ENCODE peak calls at places on chromosomes 2 and 18, in six cellular contexts. E is psoas muscle; H is MM.1S; O is CD8-positive, alpha-beta memory T cell; N is colonic mucosa; W is HAP-1. L is an unnamed sample.

GRCh38 chr2:64063924-64064331 is 44.7 kb upstream of the VPS54 start:
- DNase-seq in W (peak; percentile 52), E (no peak), N (peak; percentile 52), H (no peak), O (no peak), L (peak; percentile 92)

GRCh38 chr18:24616638-24617037 is 156.2 kb downstream of the HRH4 start:
- DNase-seq in H (no peak), E (no peak), O (no peak), N (no peak), W (no peak), L (no peak)

GRCh38 chr2:150134223-150134858 is 353.1 kb downstream of the RND3 start:
- DNase-seq in H (no peak), E (no peak), N (no peak), W (no peak), O (no peak), L (no peak)

GRCh38 chr2:160402997-160403979 is 90.3 kb downstream of the RBMS1 start:
- DNase-seq in N (no peak), W (peak; percentile 28), E (no peak), O (no peak), H (no peak), L (peak; percentile 85)

GRCh38 chr2:44715671-44716077 is 225.8 kb upstream of the SIX3 start:
- DNase-seq in H (peak; percentile 56), O (no peak), W (peak; percentile 69), N (no peak), E (no peak), L (peak; percentile 54)

GRCh38 chr2:45169339-45170190 is 160.3 kb upstream of the SIX2 start:
- DNase-seq in E (peak; percentile 62), H (peak; percentile 35), W (peak; percentile 44), N (no peak), O (no peak), L (peak; percentile 3)

GRCh38 chr2:101151859-101152194 is 645 bp upstream of the TBC1D8 start:
- DNase-seq in O (no peak), H (no peak), W (no peak), N (no peak), E (peak; percentile 60), L (no peak)

GRCh38 chr18:27491772-27492171 is 306.7 kb upstream of the CHST9 start:
- DNase-seq in E (no peak), W (no peak), H (no peak), O (no peak), N (no peak), L (no peak)

GRCh38 chr18:63977040-63977439 is 7.2 kb downstream of the SERPINB8 start:
- DNase-seq in E (no peak), W (no peak), N (no peak), O (no peak), H (no peak), L (no peak)

GRCh38 chr2:51003345-51004192 is 28.4 kb downstream of the NRXN1 start:
- DNase-seq in H (no peak), O (no peak), N (no peak), W (no peak), E (no peak), L (peak; percentile 81)

GRCh38 chr2:171158036-171158789 is 2.5 kb downstream of the TLK1 start:
- DNase-seq in W (no peak), E (no peak), H (no peak), N (no peak), O (no peak), L (no peak)

GRCh38 chr18:47587587-47587986 is 336.1 kb upstream of the SKOR2 start:
- DNase-seq in W (no peak), O (no peak), N (no peak), E (no peak), H (no peak), L (no peak)

GRCh38 chr18:49573835-49574234 is 12.0 kb downstream of the LIPG start:
- DNase-seq in E (no peak), W (no peak), O (no peak), H (no peak), N (no peak), L (no peak)

GRCh38 chr2:190365499-190366204 is 22.3 kb downstream of the INPP1 start:
- DNase-seq in N (no peak), E (no peak), O (no peak), H (no peak), W (no peak), L (no peak)

GRCh38 chr2:3041841-3042600 is 335.6 kb downstream of the EIPR1 start:
- DNase-seq in H (no peak), O (no peak), E (peak; percentile 76), W (no peak), N (no peak), L (no peak)

GRCh38 chr2:234406085-234406484 is 90.8 kb downstream of the ARL4C start:
- DNase-seq in N (no peak), O (no peak), W (no peak), E (no peak), H (no peak), L (no peak)

GRCh38 chr2:60555066-60555793 is 1.8 kb upstream of the BCL11A start:
- DNase-seq in O (peak; percentile 72), E (peak; percentile 56), W (peak; percentile 85), N (peak; percentile 83), H (peak; percentile 92), L (peak; percentile 60)

DNA sequence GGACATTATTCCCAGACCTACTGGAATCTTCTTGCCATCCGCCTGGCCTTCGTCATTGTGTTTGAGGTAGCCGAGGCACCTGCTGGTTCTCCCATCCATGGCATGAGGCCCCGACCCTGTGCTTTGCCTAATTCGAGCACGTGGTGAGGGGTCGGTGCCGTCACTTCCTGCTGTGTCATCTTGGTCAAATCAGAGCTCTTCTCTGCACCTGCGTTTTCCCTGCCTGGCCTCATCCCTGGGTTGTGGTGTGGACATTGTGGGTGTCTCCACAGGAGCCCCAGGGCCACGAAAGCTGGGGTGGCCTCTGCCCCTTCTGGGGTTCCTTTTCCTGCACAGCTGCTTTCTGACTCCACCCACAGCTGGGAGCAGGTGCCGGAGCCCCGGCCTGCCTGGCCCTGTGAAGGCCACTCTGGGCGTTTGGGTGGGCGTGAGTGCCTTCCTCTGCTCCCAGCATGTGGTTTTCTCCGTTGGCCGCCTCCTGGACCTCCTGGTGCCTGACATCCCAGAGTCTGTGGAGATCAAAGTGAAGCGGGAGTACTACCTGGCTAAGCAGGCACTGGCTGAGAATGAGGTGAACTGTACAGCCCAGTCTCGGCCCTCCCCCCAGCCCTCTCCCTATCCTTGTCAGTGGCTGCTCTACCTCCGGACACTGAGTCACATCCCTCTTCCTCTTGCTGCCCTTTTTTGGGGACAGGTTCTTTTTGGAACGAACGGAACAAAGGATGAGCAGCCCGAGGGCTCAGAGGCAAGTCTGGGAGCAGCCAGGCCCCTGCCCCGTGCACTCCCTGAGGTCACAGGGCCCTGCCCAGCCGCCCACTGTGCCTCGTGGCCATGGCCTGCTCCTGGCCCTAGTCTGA is 35.0 kb downstream of the ANO7 start:
- DNase-seq in O (peak; percentile 42), H (no peak), E (peak; percentile 50), N (no peak), W (no peak), L (peak; percentile 47)
- H3K4me3 ChIP-seq in O (no peak overlapping the region), H (no peak overlapping the region), E (no peak overlapping the region), N (no peak overlapping the region), W (no peak overlapping the region), L (no peak overlapping the region)

GRCh38 chr2:26982102-26982742 is 11.8 kb downstream of the MAPRE3 start:
- DNase-seq in O (no peak), W (peak; percentile 63), N (peak; percentile 87), H (no peak), E (peak; percentile 84), L (peak; percentile 59)
- H3K27me3 ChIP-seq in O (no peaks in the 10 kb centered on the region), W (no peaks in the 10 kb centered on the region), N (no peaks in the 10 kb centered on the region), H (no peaks in the 10 kb centered on the region), E (no peaks in the 10 kb centered on the region), L (no peaks in the 10 kb centered on the region)

DNA sequence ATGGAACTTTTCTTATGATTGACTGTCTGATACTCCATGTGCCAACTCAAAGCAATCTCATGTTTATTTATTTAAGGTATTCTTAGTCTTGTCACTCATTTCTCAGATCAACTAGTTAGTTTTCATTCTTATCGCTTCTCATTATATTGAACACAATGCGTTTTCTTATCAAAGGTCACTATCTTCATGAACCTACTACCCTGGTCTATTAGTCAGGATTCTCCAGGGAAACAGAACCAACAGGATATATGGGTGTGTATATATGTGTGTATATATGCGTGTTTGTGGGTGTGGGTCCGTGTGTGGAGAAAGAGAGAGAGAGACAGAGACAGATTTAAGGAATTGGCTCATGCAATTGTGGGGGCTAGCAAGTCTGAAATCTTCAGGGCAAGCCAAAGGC is 619.9 kb downstream of the ZEB2 start:
- DNase-seq in H (no peak), W (no peak), E (no peak), O (no peak), N (no peak), L (no peak)
- H3K4me3 ChIP-seq in H (no peak overlapping the region), W (no peak overlapping the region), E (no peak overlapping the region), O (no peak overlapping the region), N (no peak overlapping the region), L (no peak overlapping the region)

GRCh38 chr18:6546229-6546628 is 131.5 kb upstream of the L3MBTL4 start:
- DNase-seq in W (no peak), E (no peak), H (no peak), N (no peak), O (no peak), L (peak; percentile 48)
- H3K27me3 ChIP-seq in W (no peaks in the 10 kb centered on the region), E (no peaks in the 10 kb centered on the region), H (no peaks in the 10 kb centered on the region), N (no peaks in the 10 kb centered on the region), O (no peaks in the 10 kb centered on the region), L (no peaks in the 10 kb centered on the region)

GRCh38 chr2:236352761-236353593 is 88.8 kb upstream of the ASB18 start:
- DNase-seq in E (no peak), O (no peak), W (peak; percentile 49), H (peak; percentile 33), N (no peak), L (peak; percentile 21)
- H3K4me3 ChIP-seq in E (no peak overlapping the region), O (no peak overlapping the region), W (no peak overlapping the region), H (no peak overlapping the region), N (no peak overlapping the region), L (no peak overlapping the region)

L was measured in bronchial epithelial cell.